ENCODE peak calls at places on chromosome 1, in five cellular contexts. G is prostate gland, U is suprapubic skin, E is H1, S is sigmoid colon. R is an unnamed sample.

GRCh38 chr1:106749906-106750305 is 306.6 kb upstream of the PRMT6 start:
- DNase-seq in G (no peak), E (no peak), S (no peak), U (no peak), R (no peak)

GRCh38 chr1:24957808-24958752 is 28.0 kb upstream of the RUNX3 start:
- DNase-seq in E (no peak), G (no peak), S (peak), U (no peak), R (no peak)

GRCh38 chr1:116514708-116515525 is 55.9 kb downstream of the CD58 start:
- DNase-seq in E (no peak), U (no peak), S (no peak), G (no peak), R (no peak)

GRCh38 chr1:22447581-22448215 is 4.0 kb upstream of the ZBTB40 start:
- DNase-seq in E (no peak), U (no peak), S (no peak), G (no peak), R (no peak)

GRCh38 chr1:30668026-30668425 is 55.4 kb downstream of the MATN1 start:
- DNase-seq in G (peak), U (peak), S (no peak), E (no peak), R (peak)

GRCh38 chr1:19666139-19666465 is 1.4 kb downstream of the HTR6 start:
- DNase-seq in G (no peak), S (no peak), U (no peak), E (no peak), R (no peak)

GRCh38 chr1:192889082-192889481 is 80.2 kb downstream of the RGS2 start:
- DNase-seq in U (no peak), G (no peak), S (no peak), E (no peak), R (no peak)

GRCh38 chr1:201739492-201740085 is 89.4 kb upstream of the IPO9 start:
- DNase-seq in E (peak), S (peak), G (peak), U (peak), R (peak)

GRCh38 chr1:12540580-12541273 is 77.3 kb downstream of the DHRS3 start:
- DNase-seq in G (no peak), E (no peak), U (no peak), S (peak), R (no peak)

GRCh38 chr1:151327903-151328674 is 873 bp upstream of the PI4KB start:
- DNase-seq in U (no peak), G (no peak), S (no peak), E (peak), R (no peak)

GRCh38 chr1:28926629-28927441 is 12.5 kb downstream of the EPB41 start:
- DNase-seq in S (no peak), G (no peak), E (peak), U (no peak), R (no peak)

GRCh38 chr1:84428220-84428619 is 29.9 kb downstream of the DNASE2B start:
- DNase-seq in U (no peak), G (no peak), E (no peak), S (no peak), R (no peak)

GRCh38 chr1:208243522-208243850 is 698 bp downstream of the PLXNA2 start:
- DNase-seq in E (peak), G (no peak), S (no peak), U (peak), R (no peak)

GRCh38 chr1:31937300-31938183 is 626 bp downstream of the PTP4A2 start:
- DNase-seq in U (peak), S (peak), E (peak), G (peak), R (peak)

GRCh38 chr1:248303324-248303723 is at the start of gene OR2T12:
- DNase-seq in E (no peak), G (no peak), U (no peak), S (no peak), R (no peak)

GRCh38 chr1:184499626-184500025 is 112.8 kb downstream of the C1orf21 start:
- DNase-seq in G (no peak), U (no peak), E (no peak), S (no peak), R (no peak)

DNA sequence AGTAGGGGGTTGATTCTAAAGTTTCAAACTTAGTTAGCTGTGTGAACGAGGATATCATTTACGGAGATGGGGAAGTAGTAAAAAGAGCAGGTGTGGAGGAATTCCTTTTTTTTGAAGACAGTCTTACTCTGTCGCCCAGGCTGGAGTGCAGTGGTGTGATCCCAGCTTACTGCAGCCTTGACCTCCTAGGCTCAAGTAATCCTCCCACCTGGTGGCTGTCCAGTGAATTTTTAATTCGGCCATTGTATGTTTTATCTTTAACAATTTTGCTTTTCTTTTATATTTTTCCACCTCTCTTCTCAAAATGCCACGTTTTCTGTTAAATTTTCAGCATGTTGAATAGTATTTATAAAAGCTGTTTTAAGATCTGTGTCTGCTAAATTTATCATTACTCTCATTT is 12.3 kb upstream of the CENPF start:
- DNase-seq in E (no peak), U (no peak), G (no peak), S (no peak), R (no peak)
- TF ChIP-seq CTCF in E (no peak), U (no peak), G (no peak), S (no peak), R (no peak)

GRCh38 chr1:180153032-180153431 is 1.6 kb upstream of the QSOX1 start:
- DNase-seq in E (no peak), G (no peak), S (no peak), U (no peak), R (no peak)

GRCh38 chr1:180152588-180152987 is 2.1 kb upstream of the QSOX1 start:
- DNase-seq in G (no peak), S (no peak), E (no peak), U (no peak), R (no peak)

GRCh38 chr1:180150982-180151381 is 3.7 kb upstream of the QSOX1 start:
- DNase-seq in U (no peak), S (no peak), E (no peak), G (no peak), R (no peak)

GRCh38 chr1:180154003-180154324 is 705 bp upstream of the QSOX1 start:
- DNase-seq in S (no peak), U (no peak), G (no peak), E (no peak), R (no peak)

GRCh38 chr1:180151508-180151907 is 3.2 kb upstream of the QSOX1 start:
- DNase-seq in S (no peak), U (no peak), G (no peak), E (no peak), R (no peak)
- TF ChIP-seq POLR2AphosphoS5 in S (no peak), U (no peak), G (no peak), E (no peak), R (no peak)

GRCh38 chr1:9181176-9181906 is 52.4 kb upstream of the GPR157 start:
- DNase-seq in U (peak), G (no peak), E (peak), S (peak), R (peak)

GRCh38 chr1:9183441-9183840 is 51.1 kb upstream of the H6PD start:
- DNase-seq in G (no peak), U (no peak), S (no peak), E (no peak), R (no peak)

GRCh38 chr1:9183898-9184297 is 50.7 kb upstream of the H6PD start:
- DNase-seq in E (no peak), U (no peak), S (no peak), G (no peak), R (no peak)

GRCh38 chr1:9182784-9183257 is 51.8 kb upstream of the H6PD start:
- DNase-seq in E (peak), U (peak), S (no peak), G (no peak), R (no peak)

DNA sequence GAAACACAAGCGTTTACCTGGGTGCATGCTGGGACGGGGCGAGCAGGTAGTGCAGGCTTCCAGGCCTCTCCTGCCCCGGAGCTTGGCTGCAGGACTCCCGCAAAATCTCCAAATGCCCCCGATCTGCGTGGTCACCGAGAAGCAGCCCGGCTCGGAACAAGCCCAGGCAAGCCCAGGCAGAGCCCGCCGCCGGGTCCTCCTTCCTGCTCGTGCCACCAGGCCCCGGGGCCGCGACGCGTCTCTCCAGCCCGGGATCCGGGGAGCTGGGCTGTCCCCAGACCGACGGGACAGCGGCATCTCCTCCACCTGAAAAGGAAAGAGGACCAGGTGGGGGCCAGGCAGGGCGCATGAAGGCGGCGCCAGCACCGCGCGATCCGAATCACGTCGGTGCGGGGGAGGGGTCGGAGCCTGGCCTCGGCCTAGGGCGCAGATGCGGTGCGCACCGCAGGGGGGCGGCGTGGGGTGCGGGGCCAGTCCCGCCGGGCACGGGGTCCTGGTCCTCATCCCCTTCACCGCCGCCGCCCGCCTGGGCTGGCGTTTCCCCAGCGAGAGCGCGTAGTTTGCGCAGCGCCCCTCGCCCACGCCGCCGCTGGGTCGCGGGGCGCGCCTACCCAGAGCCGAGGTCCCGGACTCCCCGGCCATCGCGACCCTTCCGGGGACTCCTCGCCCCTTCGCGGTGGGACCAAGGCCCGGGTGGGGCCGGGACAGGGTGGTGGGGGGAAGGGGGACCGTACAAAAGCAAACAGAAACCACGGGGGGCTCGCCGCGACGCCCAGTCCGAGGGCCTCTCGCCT is 52.4 kb upstream of the H6PD start:
- DNase-seq in U (peak), S (no peak), E (peak), G (no peak), R (peak)
- TF ChIP-seq CTCF in U (no peak), S (no peak), E (no peak), G (no peak), R (no peak)

GRCh38 chr1:27380223-27380622 is 2.9 kb downstream of the CD164L2 start:
- DNase-seq in G (no peak), E (no peak), S (no peak), U (peak), R (no peak)

GRCh38 chr1:27380766-27381733 is 2.1 kb downstream of the CD164L2 start:
- DNase-seq in S (no peak), G (no peak), U (peak), E (no peak), R (no peak)

GRCh38 chr1:27381976-27382762 is 964 bp downstream of the CD164L2 start:
- DNase-seq in E (no peak), S (no peak), U (peak), G (no peak), R (no peak)

GRCh38 chr1:27383661-27384060 is 528 bp upstream of the CD164L2 start:
- DNase-seq in G (no peak), S (no peak), U (peak), E (no peak), R (no peak)

DNA sequence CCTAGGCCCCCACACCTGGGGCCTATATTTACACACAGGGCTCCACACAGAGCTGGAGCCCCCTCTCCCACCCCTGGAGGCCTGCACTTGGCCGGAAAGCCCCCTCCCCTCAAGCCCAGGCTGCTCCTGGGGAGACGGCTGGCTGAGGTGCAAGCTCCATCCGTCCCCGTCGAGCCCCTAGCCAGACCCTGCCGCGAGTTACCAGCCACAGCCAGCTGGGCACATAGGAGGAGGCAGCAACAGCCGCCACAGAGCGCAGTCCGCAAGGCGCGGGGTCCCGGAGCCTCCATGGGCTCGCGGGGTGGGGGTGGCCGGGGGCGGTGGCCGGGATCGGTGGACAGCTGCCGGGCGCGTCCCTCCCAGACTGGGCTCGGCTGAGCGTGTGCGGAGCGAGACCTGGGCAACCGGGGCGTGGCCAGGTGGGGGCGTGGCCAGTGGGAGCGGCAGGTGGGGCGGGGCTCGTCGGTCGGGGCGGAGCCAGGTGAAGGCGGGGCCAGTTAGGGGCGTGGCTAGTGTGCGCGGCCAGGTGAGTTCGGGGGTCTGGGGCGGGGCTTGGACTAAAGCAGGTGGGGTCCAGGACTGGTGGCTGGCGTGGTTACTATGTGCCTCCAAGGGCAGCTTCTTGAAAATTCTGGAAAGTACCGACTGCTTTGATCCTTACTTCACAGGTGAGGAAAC is at the start of gene CD164L2:
- DNase-seq in U (peak), S (no peak), G (peak), E (peak), R (peak)
- TF ChIP-seq POLR2AphosphoS5 in U (no peak), S (no peak), G (peak), E (peak), R (no peak)

R was measured in stomach.